ENCODE peak calls at places on chromosomes 2 and 18, in ten cellular contexts. W is prostate gland; Y is CD4-positive, alpha-beta memory T cell; F is cardiac muscle cell; L is heart right ventricle; K is K562; S is Peyer's patch; M is effector memory CD4-positive, alpha-beta T cell; N is pancreas; E is GM23248. G is an unnamed sample. For H3K27me3, the result is how much of the 10 kb centered on the place peaks cover.

GRCh38 chr18:48607049-48607984 is 68.5 kb downstream of the CTIF start:
- DNase-seq in W (no peak), Y (no peak), F (peak), L (peak), K (no peak), S (no peak), M (no peak), N (no peak), E (peak), G (no peak)

GRCh38 chr2:216596234-216596985 is 36.8 kb upstream of the IGFBP2 start:
- DNase-seq in W (no peak), Y (no peak), F (peak), L (peak), K (no peak), S (no peak), M (no peak), N (no peak), E (peak), G (no peak)

GRCh38 chr18:71249791-71250190 is 960.9 kb downstream of the SOCS6 start:
- DNase-seq in W (no peak), Y (no peak), F (peak), L (no peak), K (no peak), S (no peak), M (no peak), N (no peak), E (no peak), G (no peak)

GRCh38 chr2:48144777-48145176 is 238.5 kb upstream of the FBXO11 start:
- DNase-seq in W (no peak), Y (peak), F (peak), L (peak), K (peak), S (no peak), M (no peak), N (no peak), E (no peak), G (no peak)

GRCh38 chr2:460861-461260 is 173.0 kb upstream of the ALKAL2 start:
- DNase-seq in W (no peak), Y (peak), F (no peak), L (no peak), K (no peak), S (peak), M (peak), N (no peak), E (no peak), G (no peak)

GRCh38 chr2:144516981-144517824 is 2.7 kb downstream of the ZEB2 start:
- DNase-seq in W (no peak), Y (peak), F (peak), L (peak), K (peak), S (peak), M (peak), N (no peak), E (peak), G (no peak)

GRCh38 chr2:1136071-1136470 is 185.4 kb downstream of the SNTG2 start:
- DNase-seq in W (no peak), Y (no peak), F (peak), L (no peak), K (peak), S (no peak), M (no peak), N (no peak), E (peak), G (no peak)

GRCh38 chr18:73717570-73717969 is 430.1 kb downstream of the FBXO15 start:
- DNase-seq in W (no peak), Y (no peak), F (no peak), L (no peak), K (no peak), S (no peak), M (no peak), N (no peak), E (peak), G (no peak)

GRCh38 chr2:30293303-30293912 is 62.1 kb downstream of the LBH start:
- DNase-seq in W (no peak), Y (no peak), F (peak), L (no peak), K (no peak), S (no peak), M (no peak), N (no peak), E (peak), G (no peak)

GRCh38 chr2:7931808-7932207 is 750.0 kb upstream of the ID2 start:
- DNase-seq in W (no peak), Y (no peak), F (no peak), L (no peak), K (no peak), S (no peak), M (no peak), N (no peak), E (no peak), G (no peak)

GRCh38 chr2:197306691-197307030 is 3.9 kb downstream of the ANKRD44 start:
- DNase-seq in W (peak), Y (peak), F (no peak), L (peak), K (no peak), S (peak), M (no peak), N (peak), E (peak), G (peak)

DNA sequence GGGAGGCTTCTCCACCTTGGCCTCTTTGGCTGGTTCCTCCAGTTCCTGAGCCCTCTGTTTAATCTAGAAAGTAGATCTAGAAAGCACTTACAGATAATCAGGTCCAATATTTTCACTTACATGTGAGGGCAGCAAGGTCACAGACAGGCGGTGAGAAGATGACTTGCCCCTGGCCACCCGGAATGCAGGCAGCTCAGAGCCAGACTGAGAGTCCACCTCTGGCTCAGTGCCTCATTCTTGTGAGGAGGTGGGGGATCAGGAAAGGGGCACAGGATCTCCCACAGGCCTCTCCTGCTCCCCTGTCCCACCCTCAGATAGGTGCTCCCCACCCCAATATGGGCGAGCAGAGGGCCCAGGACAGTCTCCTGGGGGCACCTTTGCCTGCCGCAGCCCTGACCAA is 5.8 kb downstream of the WNT6 start:
- DNase-seq in W (no peak), Y (no peak), F (no peak), L (no peak), K (no peak), S (no peak), M (no peak), N (no peak), E (no peak), G (no peak)
- H3K27me3 ChIP-seq in W (under half), Y (under half), F (half or more), L (half or more), K (under half), S (under half), M (under half), N (under half), E (half or more), G (under half)

GRCh38 chr2:46303822-46304221 is 6.6 kb downstream of the EPAS1 start:
- DNase-seq in W (no peak), Y (no peak), F (no peak), L (no peak), K (no peak), S (no peak), M (no peak), N (no peak), E (no peak), G (no peak)

GRCh38 chr2:46304635-46305034 is 7.4 kb downstream of the EPAS1 start:
- DNase-seq in W (no peak), Y (peak), F (no peak), L (no peak), K (no peak), S (no peak), M (no peak), N (no peak), E (no peak), G (no peak)

GRCh38 chr2:46306320-46306719 is 9.1 kb downstream of the EPAS1 start:
- DNase-seq in W (peak), Y (no peak), F (peak), L (no peak), K (no peak), S (no peak), M (no peak), N (peak), E (peak), G (no peak)

GRCh38 chr2:46305767-46306166 is 8.6 kb downstream of the EPAS1 start:
- DNase-seq in W (no peak), Y (no peak), F (no peak), L (no peak), K (no peak), S (no peak), M (no peak), N (no peak), E (no peak), G (no peak)

GRCh38 chr2:46305177-46305576 is 8.0 kb downstream of the EPAS1 start:
- DNase-seq in W (no peak), Y (no peak), F (no peak), L (no peak), K (no peak), S (no peak), M (no peak), N (no peak), E (no peak), G (no peak)
- H3K27ac ChIP-seq in W (no peak), Y (no peak), F (no peak), L (peak), K (no peak), S (peak), M (no peak), N (peak), E (no peak), G (peak)

GRCh38 chr2:201232125-201232815 is 28.1 kb upstream of the CASP8 start:
- DNase-seq in W (peak), Y (peak), F (peak), L (peak), K (peak), S (peak), M (peak), N (peak), E (peak), G (peak)

GRCh38 chr2:201235865-201236811 is 24.2 kb upstream of the CASP8 start:
- DNase-seq in W (peak), Y (peak), F (peak), L (peak), K (peak), S (peak), M (peak), N (peak), E (peak), G (peak)

GRCh38 chr2:201234167-201235139 is 25.9 kb upstream of the CASP8 start:
- DNase-seq in W (no peak), Y (no peak), F (no peak), L (no peak), K (no peak), S (no peak), M (no peak), N (no peak), E (peak), G (no peak)

GRCh38 chr2:201237486-201238241 is 22.7 kb upstream of the CASP8 start:
- DNase-seq in W (no peak), Y (no peak), F (no peak), L (no peak), K (no peak), S (no peak), M (no peak), N (no peak), E (peak), G (no peak)

DNA sequence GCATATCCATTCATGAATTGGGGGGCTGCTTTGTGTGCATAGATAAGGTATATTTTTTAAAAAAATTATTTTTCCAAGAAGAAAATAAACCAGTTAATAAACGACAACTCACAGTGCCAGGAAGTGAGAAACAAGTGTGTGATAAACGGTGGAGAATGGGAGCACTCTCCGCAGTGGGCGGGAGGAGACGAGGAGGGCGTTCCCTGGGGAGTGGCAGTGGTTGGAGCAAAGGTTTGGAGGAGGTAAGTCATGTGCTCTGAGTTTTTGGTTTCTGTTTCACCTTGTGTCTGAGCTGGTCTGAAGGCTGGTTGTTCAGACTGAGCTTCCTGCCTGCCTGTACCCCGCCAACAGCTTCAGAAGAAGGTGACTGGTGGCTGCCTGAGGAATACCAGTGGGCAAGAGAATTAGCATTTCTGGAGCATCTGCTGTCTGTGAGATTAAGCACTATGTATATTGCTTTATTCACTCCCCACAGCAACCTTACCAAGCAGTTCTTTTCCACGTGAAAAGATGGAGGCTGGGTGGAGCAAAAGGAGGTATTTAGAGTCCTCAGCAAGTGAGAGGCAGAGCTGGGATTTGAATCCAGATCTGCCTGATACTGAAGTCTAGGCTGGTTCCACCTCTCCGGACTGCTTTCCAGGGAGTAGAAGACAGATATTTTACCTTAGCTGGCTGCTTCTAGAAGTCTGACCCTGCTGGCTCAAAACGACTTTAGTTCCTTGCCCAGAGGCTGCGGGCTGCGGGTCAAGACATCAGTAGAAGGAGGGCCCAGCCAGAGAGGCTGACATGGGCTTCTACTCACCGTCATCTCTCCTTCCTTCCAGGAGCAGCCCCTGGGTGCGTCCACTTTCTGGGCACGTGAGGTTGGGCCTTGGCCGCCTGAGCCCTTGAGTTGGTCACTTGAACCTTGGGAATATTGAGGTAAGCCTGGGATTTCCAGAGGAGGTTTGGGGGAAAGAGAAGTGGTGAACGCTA is 26.9 kb upstream of the CASP8 start:
- DNase-seq in W (peak), Y (peak), F (peak), L (peak), K (peak), S (peak), M (peak), N (peak), E (peak), G (no peak)
- H3K4me3 ChIP-seq in W (peak), Y (peak), F (no peak), L (no peak), K (peak), S (peak), M (peak), N (peak), E (no peak), G (peak)

GRCh38 chr2:240930631-240931318 is 24.6 kb downstream of the CROCC2 start:
- DNase-seq in W (no peak), Y (no peak), F (no peak), L (no peak), K (no peak), S (peak), M (no peak), N (peak), E (no peak), G (no peak)

GRCh38 chr2:240929364-240930095 is 23.4 kb downstream of the CROCC2 start:
- DNase-seq in W (no peak), Y (no peak), F (no peak), L (no peak), K (no peak), S (peak), M (no peak), N (peak), E (no peak), G (no peak)

GRCh38 chr2:240931319-240931949 is 25.3 kb downstream of the CROCC2 start:
- DNase-seq in W (no peak), Y (no peak), F (no peak), L (no peak), K (no peak), S (peak), M (no peak), N (peak), E (no peak), G (no peak)

GRCh38 chr2:240928476-240929363 is 22.6 kb downstream of the CROCC2 start:
- DNase-seq in W (no peak), Y (no peak), F (no peak), L (no peak), K (no peak), S (peak), M (no peak), N (peak), E (no peak), G (no peak)

DNA sequence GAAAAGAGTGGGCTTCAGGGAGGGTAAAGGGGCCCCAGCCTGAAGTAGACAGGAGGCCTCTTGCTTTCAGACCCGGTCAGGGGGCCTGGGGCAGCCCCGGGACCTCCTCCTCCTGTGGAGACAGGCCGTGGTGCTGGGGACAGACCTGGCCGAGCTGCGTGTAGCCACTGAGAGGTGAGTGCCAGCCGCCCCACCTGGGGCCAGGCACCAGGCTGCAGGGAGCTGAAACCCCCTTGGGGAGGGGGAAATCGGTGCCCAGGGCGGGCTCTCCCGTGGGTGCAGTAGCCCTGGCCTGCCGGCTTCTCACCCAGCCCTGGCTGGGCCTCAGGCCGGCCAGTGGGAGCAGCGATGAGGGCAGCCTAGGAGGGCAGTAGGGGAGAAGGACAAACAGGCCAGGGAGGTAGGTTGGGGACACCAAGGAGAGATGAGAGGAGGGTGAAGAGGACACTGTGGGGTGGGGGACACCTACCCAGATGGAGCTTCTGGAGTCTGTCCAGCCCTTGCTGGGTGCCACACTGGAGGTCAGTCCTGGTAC is 24.0 kb downstream of the CROCC2 start:
- DNase-seq in W (no peak), Y (no peak), F (no peak), L (no peak), K (no peak), S (peak), M (no peak), N (peak), E (no peak), G (no peak)
- H3K27me3 ChIP-seq in W (under half), Y (under half), F (under half), L (under half), K (half or more), S (under half), M (under half), N (under half), E (under half), G (under half)

DNA sequence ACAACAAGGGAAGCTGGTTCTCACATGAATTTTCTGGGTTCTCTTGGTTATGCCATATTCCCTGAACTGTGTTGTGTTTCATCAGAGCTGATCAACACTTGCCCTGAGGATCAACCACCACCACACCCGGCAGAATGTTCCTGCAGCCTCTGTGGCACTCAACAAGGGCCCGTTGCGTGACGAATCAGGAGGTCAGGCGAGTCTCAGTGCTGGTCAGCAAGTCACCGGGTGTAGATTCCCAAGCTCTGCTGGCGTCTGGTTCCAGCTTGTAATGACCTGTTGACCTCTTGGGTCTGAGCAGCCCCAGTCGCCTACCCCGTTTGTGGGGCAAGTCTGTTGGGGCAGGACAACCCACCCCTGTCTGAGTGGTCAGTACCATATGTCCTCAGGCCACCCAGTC is 46.0 kb downstream of the ADCY3 start:
- DNase-seq in W (no peak), Y (no peak), F (peak), L (no peak), K (no peak), S (no peak), M (no peak), N (no peak), E (no peak), G (no peak)
- H3K27ac ChIP-seq in W (no peak), Y (no peak), F (no peak), L (peak), K (no peak), S (peak), M (no peak), N (no peak), E (no peak), G (no peak)

DNA sequence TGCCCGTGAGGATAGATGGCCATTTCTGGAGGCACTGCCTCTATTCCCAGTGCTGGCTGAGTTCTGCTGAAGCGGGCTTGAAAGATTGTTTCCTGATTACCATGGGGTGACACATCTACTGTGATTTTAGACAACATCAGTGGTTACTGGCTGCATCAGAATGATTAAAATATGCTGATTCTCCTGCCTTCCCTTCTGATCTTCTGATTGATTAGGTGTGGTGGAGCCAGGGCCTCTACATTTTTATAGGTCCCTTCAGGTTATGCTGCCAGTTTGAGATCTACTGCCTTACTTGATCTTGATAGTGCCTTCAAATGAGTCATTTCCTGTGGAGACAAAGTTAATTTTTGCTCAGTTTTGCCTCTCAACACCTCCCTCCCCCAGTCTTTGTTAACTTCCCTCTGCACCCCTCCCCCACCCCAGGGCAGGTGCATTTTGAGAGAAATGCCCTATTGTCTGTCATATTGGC is 31.6 kb upstream of the SNORC start:
- DNase-seq in W (no peak), Y (peak), F (no peak), L (no peak), K (peak), S (peak), M (peak), N (no peak), E (peak), G (no peak)
- H3K4me3 ChIP-seq in W (no peak), Y (no peak), F (no peak), L (no peak), K (no peak), S (no peak), M (no peak), N (no peak), E (no peak), G (no peak)

G was measured in thoracic aorta.